ENCODE peak calls at places on chromosomes 11 and 22, in six cellular contexts. N is fibroblast of lung, U is C1 segment of cervical spinal cord, Y is NCI-H510A, A is Caki2, H is RPMI7951. W is an unnamed sample.

GRCh38 chr11:126687477-126687876 is 313.1 kb downstream of the KIRREL3 start:
- DNase-seq in N (no peak), U (no peak), Y (no peak), A (no peak), H (no peak), W (no peak)

GRCh38 chr11:75664366-75664765 is 4.5 kb downstream of the MAP6 start:
- DNase-seq in N (no peak), U (no peak), Y (no peak), A (no peak), H (no peak), W (no peak)

GRCh38 chr11:122167100-122167499 is 51.1 kb upstream of the BLID start:
- DNase-seq in N (peak), U (no peak), Y (no peak), A (no peak), H (peak), W (peak)

GRCh38 chr11:112113539-112114457 is 27.1 kb downstream of the SDHD start:
- DNase-seq in N (peak), U (no peak), Y (peak), A (peak), H (peak), W (no peak)

GRCh38 chr11:84476581-84476980 is 1150.6 kb downstream of the DLG2 start:
- DNase-seq in N (peak), U (no peak), Y (no peak), A (no peak), H (no peak), W (no peak)

GRCh38 chr11:121763526-121763925 is 310.8 kb upstream of the SORL1-AS1 start:
- DNase-seq in N (no peak), U (no peak), Y (no peak), A (no peak), H (no peak), W (no peak)

GRCh38 chr11:910589-911030 is at the start of gene CHID1:
- DNase-seq in N (peak), U (peak), Y (peak), A (peak), H (peak), W (no peak)

GRCh38 chr22:42073568-42074152 is 388 bp upstream of the PHETA2 start:
- DNase-seq in N (no peak), U (no peak), Y (no peak), A (no peak), H (no peak), W (no peak)

GRCh38 chr11:8265681-8266241 is 2.1 kb upstream of the LMO1 start:
- DNase-seq in N (no peak), U (no peak), Y (no peak), A (no peak), H (no peak), W (no peak)

GRCh38 chr11:117836077-117836960 is 11.8 kb upstream of the FXYD2 start:
- DNase-seq in N (no peak), U (no peak), Y (no peak), A (no peak), H (no peak), W (no peak)

GRCh38 chr11:47413908-47414684 is 5.7 kb downstream of the SLC39A13 start:
- DNase-seq in N (peak), U (no peak), Y (no peak), A (no peak), H (peak), W (no peak)

GRCh38 chr22:47375621-47376321 is 613.3 kb downstream of the TBC1D22A start:
- DNase-seq in N (no peak), U (no peak), Y (no peak), A (no peak), H (no peak), W (no peak)

GRCh38 chr11:96015911-96016565 is 92.1 kb upstream of the MTMR2 start:
- DNase-seq in N (no peak), U (no peak), Y (no peak), A (peak), H (peak), W (no peak)

GRCh38 chr22:35783943-35784614 is 66.4 kb downstream of the APOL5 start:
- DNase-seq in N (peak), U (no peak), Y (no peak), A (peak), H (peak), W (peak)

GRCh38 chr11:84871116-84871515 is 756.0 kb downstream of the DLG2 start:
- DNase-seq in N (peak), U (no peak), Y (no peak), A (no peak), H (peak), W (no peak)

GRCh38 chr11:121452609-121453150 is at the start of gene SORL1-AS1:
- DNase-seq in N (no peak), U (no peak), Y (no peak), A (no peak), H (no peak), W (no peak)

GRCh38 chr22:37623075-37624016 is 14.7 kb downstream of the GGA1 start:
- DNase-seq in N (no peak), U (peak), Y (no peak), A (peak), H (peak), W (no peak)